ENCODE peak calls at places on chromosomes 2 and 18, in nine cellular contexts. B is AML-193; M is COLO829; E is T-cell; C is ACHN; Y is activated CD8-positive, alpha-beta T cell treated with anti-CD3 and anti-CD28 coated beads, Interleukin-2, amount 10 ng/mL, durations not matched to agents 7 days and 5 days; V is BJ; W is stimulated activated CD4-positive, alpha-beta T cell treated with anti-CD3 and anti-CD28 coated beads, Interleukin-1b, Interleukin-23, amount 100 ng/mL, for 1 hour; N is RPMI7951. P is an unnamed sample.

GRCh38 chr18:74430811-74431571 is 26.1 kb downstream of the DIPK1C start:
- DNase-seq in W (no peak), E (no peak), Y (no peak), V (no peak), M (no peak), B (no peak), C (no peak), N (no peak), P (no peak)

GRCh38 chr2:575030-575727 is 102.0 kb downstream of the TMEM18 start:
- DNase-seq in B (no peak), C (no peak), M (no peak), E (no peak), Y (no peak), N (no peak), W (no peak), V (no peak), P (peak)

GRCh38 chr2:83827618-83828017 is 631.5 kb downstream of the SUCLG1 start:
- DNase-seq in M (peak), C (no peak), V (no peak), B (no peak), Y (no peak), W (no peak), E (no peak), N (no peak), P (no peak)

GRCh38 chr18:30450927-30451326 is 591.6 kb downstream of the DSC3 start:
- DNase-seq in B (no peak), Y (no peak), N (no peak), W (no peak), M (no peak), E (no peak), C (no peak), V (no peak), P (no peak)

GRCh38 chr2:31081497-31081896 is 56.7 kb downstream of the GALNT14 start:
- DNase-seq in C (no peak), B (no peak), M (no peak), N (no peak), V (no peak), Y (no peak), E (no peak), W (no peak), P (no peak)

GRCh38 chr2:45256867-45257641 is 247.8 kb upstream of the SIX2 start:
- DNase-seq in V (no peak), W (no peak), N (no peak), E (no peak), Y (no peak), M (no peak), B (no peak), C (no peak), P (no peak)

GRCh38 chr2:1743396-1744150 is 742 bp downstream of the PXDN start:
- DNase-seq in Y (peak), W (no peak), M (no peak), V (no peak), B (no peak), E (no peak), N (peak), C (peak), P (no peak)

GRCh38 chr2:220198911-220199310 is 571.5 kb downstream of the SLC4A3 start:
- DNase-seq in V (peak), Y (no peak), W (no peak), C (no peak), B (no peak), N (peak), M (peak), E (no peak), P (no peak)

GRCh38 chr2:159998236-159998635 is 64.2 kb downstream of the PLA2R1 start:
- DNase-seq in B (no peak), Y (no peak), E (no peak), V (no peak), M (no peak), C (no peak), N (no peak), W (no peak), P (no peak)